ENCODE peak calls at places on chromosome 18, in seven cellular contexts. Y, H, Z, J, E, I and S are unnamed samples. For H3K9me2, the result is how much of the 10 kb centered on the place peaks cover.

GRCh38 chr18:73531601-73532000 is 616.0 kb downstream of the FBXO15 start:
- DNase-seq in Y (no peak), H (no peak), Z (no peak), J (no peak), E (no peak), I (no peak), S (no peak)

GRCh38 chr18:9869713-9870430 is 15.9 kb upstream of the TXNDC2 start:
- DNase-seq in Y (peak), H (peak), Z (peak), J (peak), E (peak), I (peak), S (no peak)

GRCh38 chr18:24094561-24094960 is 44.3 kb upstream of the CABYR start:
- DNase-seq in Y (no peak), H (no peak), Z (no peak), J (no peak), E (peak), I (peak), S (no peak)

GRCh38 chr18:26002375-26002774 is 88.0 kb downstream of the SS18 start:
- DNase-seq in Y (no peak), H (no peak), Z (no peak), J (no peak), E (no peak), I (no peak), S (no peak)

GRCh38 chr18:55504808-55505207 is 83.2 kb downstream of the TCF4 start:
- DNase-seq in Y (no peak), H (peak), Z (no peak), J (no peak), E (no peak), I (no peak), S (no peak)

GRCh38 chr18:55096261-55097026 is 137.2 kb upstream of the CCDC68 start:
- DNase-seq in Y (peak), H (peak), Z (no peak), J (peak), E (peak), I (peak), S (peak)

GRCh38 chr18:37572736-37573135 is 7.1 kb upstream of the CELF4 start:
- DNase-seq in Y (no peak), H (no peak), Z (no peak), J (no peak), E (no peak), I (no peak), S (no peak)

GRCh38 chr18:48754559-48754958 is 196.2 kb downstream of the SMAD7 start:
- DNase-seq in Y (no peak), H (no peak), Z (no peak), J (no peak), E (no peak), I (no peak), S (no peak)

GRCh38 chr18:62183578-62184195 is 3.2 kb downstream of the PIGN start:
- DNase-seq in Y (peak), H (peak), Z (peak), J (peak), E (peak), I (peak), S (peak)

GRCh38 chr18:51569153-51569552 is 371.7 kb upstream of the MEX3C start:
- DNase-seq in Y (no peak), H (no peak), Z (no peak), J (no peak), E (no peak), I (no peak), S (no peak)

GRCh38 chr18:13376298-13376840 is 157.8 kb downstream of the LDLRAD4 start:
- DNase-seq in Y (no peak), H (no peak), Z (no peak), J (no peak), E (no peak), I (no peak), S (no peak)

GRCh38 chr18:3653263-3653858 is 203.4 kb downstream of the TGIF1 start:
- DNase-seq in Y (no peak), H (no peak), Z (no peak), J (no peak), E (no peak), I (no peak), S (no peak)

GRCh38 chr18:48547456-48548403 is 8.9 kb downstream of the CTIF start:
- DNase-seq in Y (peak), H (peak), Z (peak), J (peak), E (no peak), I (peak), S (no peak)

DNA sequence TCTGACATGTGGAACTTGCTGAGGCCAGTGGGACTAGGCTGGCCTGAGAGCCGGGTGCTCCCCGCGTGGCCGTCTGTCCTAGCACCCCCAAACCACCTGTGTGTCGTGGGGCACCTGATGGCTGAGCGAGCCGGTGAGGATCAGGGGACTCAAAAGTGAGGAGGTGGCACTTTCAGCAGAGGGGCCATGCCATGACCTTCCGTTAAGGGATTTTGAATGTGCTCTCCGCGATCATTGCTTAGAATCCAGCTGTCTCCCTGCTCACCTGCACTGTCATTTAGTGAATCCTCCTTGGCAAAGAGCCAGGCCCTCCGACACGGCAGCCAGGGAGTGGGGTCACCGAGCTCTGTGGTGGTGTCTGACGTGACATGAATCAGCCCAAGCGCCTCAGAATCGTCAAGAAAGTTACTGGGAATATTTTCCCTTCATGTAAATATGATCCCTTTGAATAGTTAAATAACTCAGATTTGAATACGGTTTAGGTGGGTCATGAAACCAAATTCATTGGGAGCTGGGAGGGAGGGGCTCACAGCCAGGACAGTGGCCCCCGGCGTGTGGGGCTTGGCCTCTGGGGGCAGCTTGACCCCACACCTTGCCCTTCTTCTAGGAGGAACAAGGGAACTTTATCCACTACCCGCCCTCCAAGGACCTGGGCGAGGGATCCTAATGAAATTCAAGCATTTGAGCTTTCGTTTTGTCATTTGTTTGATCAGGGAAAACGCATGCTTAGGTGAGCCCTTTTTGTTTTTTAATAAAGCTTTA is 9.5 kb downstream of the NFATC1 start:
- DNase-seq in Y (no peak), H (no peak), Z (no peak), J (no peak), E (no peak), I (no peak), S (no peak)
- H3K4me3 ChIP-seq in Y (no peak), H (peak), Z (no peak), J (no peak), E (peak), I (no peak), S (peak)

GRCh38 chr18:53710080-53710479 is 514.4 kb downstream of the MBD2 start:
- DNase-seq in Y (no peak), H (no peak), Z (no peak), J (no peak), E (no peak), I (no peak), S (no peak)
- H3K9me2 ChIP-seq in Y (under half), H (under half), Z (under half), J (under half), E (under half), I (under half), S (under half)

DNA sequence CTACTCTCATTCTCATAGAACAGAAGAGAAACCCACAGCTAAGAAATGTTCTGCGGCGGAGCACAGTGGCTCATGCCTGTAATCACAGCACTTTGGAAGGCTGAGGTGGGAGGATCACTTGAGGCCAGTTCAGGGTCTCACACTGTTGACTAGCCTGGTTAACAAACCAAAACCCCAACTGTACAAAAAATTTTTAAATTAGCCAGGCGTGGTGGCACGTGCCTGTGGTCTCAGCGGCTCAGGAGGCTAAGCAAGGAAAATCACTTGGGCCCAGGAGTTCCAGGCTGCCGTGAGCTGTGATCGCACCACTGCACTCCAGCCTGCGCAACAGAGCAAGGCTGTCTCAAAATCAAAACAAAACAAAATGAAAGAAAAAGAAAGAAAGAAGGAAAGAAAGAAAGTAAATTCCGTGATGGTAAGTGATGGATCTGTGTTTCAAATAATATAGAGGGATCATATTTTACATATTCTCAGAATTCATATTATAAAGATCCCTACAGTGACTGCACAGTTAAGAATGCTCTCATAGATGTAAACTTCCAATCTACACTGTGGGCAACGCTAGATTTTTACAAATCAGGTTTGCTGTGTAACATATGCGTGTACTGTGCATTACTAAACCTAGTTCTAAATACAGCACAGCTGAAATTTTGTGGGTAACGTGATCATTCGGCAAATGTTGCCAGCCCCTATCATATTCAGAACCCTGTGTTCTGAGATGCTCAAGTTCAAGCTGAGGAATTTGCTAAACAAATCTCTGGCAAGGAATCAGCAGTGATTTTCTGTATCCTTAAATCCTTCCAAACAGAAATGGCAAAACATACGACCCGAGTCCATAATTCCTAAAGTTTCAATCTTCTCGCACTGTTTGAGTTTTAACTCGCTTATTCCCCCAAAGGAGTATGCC is 1.2 kb upstream of the RAB12 start:
- DNase-seq in Y (no peak), H (no peak), Z (no peak), J (no peak), E (peak), I (peak), S (peak)
- H3K4me3 ChIP-seq in Y (peak), H (no peak), Z (peak), J (peak), E (peak), I (peak), S (peak)

DNA sequence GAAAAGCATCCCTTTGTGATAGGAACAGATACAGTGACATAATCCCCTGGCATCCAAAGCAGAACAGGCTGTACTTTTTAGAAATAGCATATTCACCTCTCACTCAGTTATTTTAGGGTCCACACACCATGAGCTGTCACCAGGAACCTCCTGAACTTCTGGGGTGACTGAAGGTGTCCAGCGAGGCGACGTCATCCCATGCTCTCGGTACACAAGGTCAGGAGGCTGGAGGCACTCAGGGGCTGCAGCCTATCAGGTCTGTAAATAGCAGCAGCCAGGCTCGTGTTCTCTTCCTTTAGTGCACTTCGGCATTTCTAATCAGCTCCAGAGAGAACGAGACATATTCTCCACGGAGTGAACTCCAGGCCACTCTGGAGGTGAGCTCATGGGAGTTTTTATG is 98.3 kb downstream of the GATA6 start:
- DNase-seq in Y (no peak), H (no peak), Z (no peak), J (peak), E (no peak), I (no peak), S (no peak)
- H3K9me2 ChIP-seq in Y (under half), H (under half), Z (under half), J (under half), E (under half), I (under half), S (under half)

GRCh38 chr18:28522250-28522649 is 345.3 kb upstream of the CDH2 start:
- DNase-seq in Y (peak), H (no peak), Z (no peak), J (no peak), E (no peak), I (no peak), S (no peak)
- H3K4me3 ChIP-seq in Y (no peak), H (no peak), Z (no peak), J (no peak), E (no peak), I (no peak), S (no peak)